ENCODE peak calls at places on chromosomes 6 and 20, in six cellular contexts. L is H1, S is GM23338, B is K562, C is HepG2, V is GM12878. T is an unnamed sample.

GRCh38 chr6:161200610-161201201 is 73.2 kb downstream of the AGPAT4 start:
- DNase-seq in C (no peak), L (no peak), S (peak; percentile 32), B (no peak), V (no peak), T (no peak)

GRCh38 chr6:49522710-49523593 is 23.2 kb downstream of the GLYATL3 start:
- DNase-seq in S (no peak), V (no peak), B (no peak), L (no peak), C (peak; percentile 99), T (no peak)

GRCh38 chr20:3658019-3658707 is 5.0 kb downstream of the GFRA4 start:
- DNase-seq in C (no peak), L (no peak), B (no peak), V (no peak), S (no peak), T (no peak)

GRCh38 chr20:60138263-60139127 is 180.3 kb downstream of the CDH26 start:
- DNase-seq in B (peak; percentile 16), C (no peak), S (no peak), L (no peak), V (no peak), T (no peak)

GRCh38 chr6:113352831-113353230 is 504.3 kb upstream of the MARCKS start:
- DNase-seq in S (no peak), B (no peak), L (no peak), V (no peak), C (no peak), T (no peak)

GRCh38 chr6:160348209-160348551 is at the start of gene SLC22A3:
- DNase-seq in C (no peak), V (no peak), S (peak; percentile 56), L (peak; percentile 74), B (no peak), T (no peak)

GRCh38 chr20:41003143-41003932 is 25.3 kb upstream of the TOP1 start:
- DNase-seq in B (peak; percentile 57), V (no peak), S (peak; percentile 29), L (no peak), C (peak; percentile 99), T (no peak)

GRCh38 chr6:41373367-41373918 is 38.0 kb downstream of the NCR2 start:
- DNase-seq in B (no peak), S (no peak), L (peak; percentile 75), V (no peak), C (no peak), T (no peak)

GRCh38 chr20:33601861-33602260 is 60.3 kb upstream of the C20orf144 start:
- DNase-seq in S (no peak), B (no peak), L (no peak), C (no peak), V (no peak), T (no peak)

GRCh38 chr20:40511478-40511877 is 177.6 kb downstream of the MAFB start:
- DNase-seq in S (no peak), L (no peak), B (no peak), V (no peak), C (no peak), T (no peak)

GRCh38 chr20:33771938-33772337 is 39.2 kb upstream of the CHMP4B start:
- DNase-seq in B (no peak), V (no peak), C (no peak), L (no peak), S (no peak), T (no peak)

GRCh38 chr20:37528442-37529213 is 952 bp upstream of the BLCAP start:
- DNase-seq in B (no peak), L (no peak), S (no peak), V (no peak), C (no peak), T (no peak)

GRCh38 chr20:33604084-33604990 is 57.8 kb upstream of the C20orf144 start:
- DNase-seq in V (no peak), B (no peak), L (no peak), S (no peak), C (no peak), T (no peak)

GRCh38 chr20:6519556-6519955 is 247.9 kb upstream of the BMP2 start:
- DNase-seq in S (no peak), L (no peak), C (no peak), B (no peak), V (no peak), T (no peak)

GRCh38 chr6:2738373-2738979 is 12.2 kb downstream of the MYLK4 start:
- DNase-seq in V (no peak), S (peak; percentile 81), L (peak; percentile 64), B (peak; percentile 69), C (peak; percentile 47), T (peak; percentile 66)

GRCh38 chr6:106614131-106614530 is 15.2 kb downstream of the RTN4IP1 start:
- DNase-seq in S (no peak), C (no peak), L (no peak), V (no peak), B (no peak), T (no peak)

GRCh38 chr6:119985952-119986736 is 636.6 kb upstream of the MAN1A1 start:
- DNase-seq in V (no peak), S (no peak), L (no peak), B (no peak), C (no peak), T (no peak)

GRCh38 chr20:21521596-21522478 is 8.0 kb upstream of the NKX2-2 start:
- DNase-seq in V (no peak), L (peak; percentile 85), S (peak; percentile 63), B (no peak), C (no peak), T (peak; percentile 63)

GRCh38 chr6:142846459-142846831 is 98.5 kb downstream of the HIVEP2 start:
- DNase-seq in V (no peak), B (no peak), C (no peak), L (no peak), S (no peak), T (no peak)

GRCh38 chr20:3563548-3564177 is 92.8 kb downstream of the ATRN start:
- DNase-seq in V (peak; percentile 8), C (peak; percentile 63), B (peak; percentile 15), S (peak; percentile 62), L (no peak), T (no peak)

GRCh38 chr20:33217052-33217451 is at the start of gene BPIFA3:
- DNase-seq in V (no peak), L (no peak), S (no peak), C (no peak), B (no peak), T (no peak)

GRCh38 chr20:47775039-47775438 is 10.2 kb downstream of the SULF2 start:
- DNase-seq in L (no peak), S (no peak), V (no peak), C (no peak), B (no peak), T (no peak)

GRCh38 chr20:63501818-63502670 is 3.2 kb upstream of the EEF1A2 start:
- DNase-seq in V (no peak), S (peak; percentile 85), C (no peak), L (peak; percentile 82), B (peak; percentile 90), T (peak; percentile 59)

GRCh38 chr6:52537001-52537753 is 39.7 kb downstream of the TRAM2 start:
- DNase-seq in L (no peak), V (peak; percentile 92), C (no peak), B (no peak), S (no peak), T (no peak)

GRCh38 chr6:31659649-31660223 is 842 bp downstream of the C6orf47 start:
- DNase-seq in S (peak; percentile 46), V (no peak), C (no peak), B (peak; percentile 59), L (no peak), T (no peak)
- TF ChIP-seq CREB1 in S (no peak), V (no peak), C (no peak), B (peak; percentile 33), L (no peak), T (no peak)

DNA sequence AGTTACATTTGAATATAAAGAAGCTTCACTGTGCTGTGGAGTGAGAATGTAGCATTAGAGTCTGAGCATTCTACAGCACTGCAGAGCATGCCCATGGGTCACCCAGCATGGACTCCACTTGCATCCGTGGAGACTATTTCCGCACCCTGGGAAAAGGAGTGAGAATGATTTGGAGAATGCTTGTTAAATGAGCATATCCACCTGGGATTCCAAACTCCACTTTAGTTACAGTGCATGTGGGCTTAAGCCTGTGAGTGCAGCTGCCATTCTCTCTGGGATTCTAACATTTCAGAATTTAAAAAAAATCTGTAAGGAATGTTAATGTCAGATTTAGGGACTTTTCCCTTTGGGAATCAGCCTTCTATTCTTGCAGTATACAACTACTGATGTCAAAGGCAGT is 33.4 kb downstream of the KIF25 start:
- DNase-seq in C (no peak), B (no peak), V (no peak), L (no peak), S (no peak), T (no peak)
- TF ChIP-seq CREB1 in C (no peak), B (no peak), V (no peak), L (no peak), S (no peak), T (no peak)

GRCh38 chr6:35778437-35778836 is 2.0 kb downstream of the CLPSL2 start:
- DNase-seq in C (no peak), L (no peak), B (peak; percentile 4), S (no peak), V (no peak), T (no peak)

GRCh38 chr6:35782424-35782823 is 1.6 kb downstream of the CLPSL1 start:
- DNase-seq in C (no peak), S (no peak), L (no peak), B (peak; percentile 4), V (no peak), T (no peak)

GRCh38 chr6:35777356-35778102 is 1.1 kb downstream of the CLPSL2 start:
- DNase-seq in V (no peak), S (no peak), B (peak; percentile 7), C (no peak), L (no peak), T (no peak)

GRCh38 chr6:35781290-35781689 is 471 bp downstream of the CLPSL1 start:
- DNase-seq in C (no peak), B (no peak), S (no peak), L (no peak), V (no peak), T (no peak)

DNA sequence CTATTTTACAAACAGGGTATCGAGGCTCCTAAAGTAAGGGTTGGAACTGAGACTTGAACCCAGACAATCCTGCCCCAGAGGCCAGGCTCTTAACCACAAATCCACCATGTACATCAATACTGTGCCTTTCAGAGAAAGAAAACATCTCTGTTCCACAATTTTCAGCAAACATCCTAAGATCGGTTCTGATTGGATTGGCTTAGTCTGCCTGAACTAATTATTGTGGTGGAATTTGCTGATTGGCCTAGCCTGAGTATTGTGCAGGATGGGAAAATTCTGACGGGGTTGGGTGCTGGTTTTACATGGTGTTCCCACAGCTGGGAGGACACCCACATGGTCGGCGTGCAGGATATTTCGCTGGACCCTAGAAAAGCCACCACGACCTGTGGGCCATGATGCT is at the start of gene CLPSL1:
- DNase-seq in S (no peak), V (no peak), C (no peak), B (peak; percentile 7), L (no peak), T (no peak)
- TF ChIP-seq CREB1 in S (no peak), V (no peak), C (no peak), B (no peak), L (no peak), T (no peak)

DNA sequence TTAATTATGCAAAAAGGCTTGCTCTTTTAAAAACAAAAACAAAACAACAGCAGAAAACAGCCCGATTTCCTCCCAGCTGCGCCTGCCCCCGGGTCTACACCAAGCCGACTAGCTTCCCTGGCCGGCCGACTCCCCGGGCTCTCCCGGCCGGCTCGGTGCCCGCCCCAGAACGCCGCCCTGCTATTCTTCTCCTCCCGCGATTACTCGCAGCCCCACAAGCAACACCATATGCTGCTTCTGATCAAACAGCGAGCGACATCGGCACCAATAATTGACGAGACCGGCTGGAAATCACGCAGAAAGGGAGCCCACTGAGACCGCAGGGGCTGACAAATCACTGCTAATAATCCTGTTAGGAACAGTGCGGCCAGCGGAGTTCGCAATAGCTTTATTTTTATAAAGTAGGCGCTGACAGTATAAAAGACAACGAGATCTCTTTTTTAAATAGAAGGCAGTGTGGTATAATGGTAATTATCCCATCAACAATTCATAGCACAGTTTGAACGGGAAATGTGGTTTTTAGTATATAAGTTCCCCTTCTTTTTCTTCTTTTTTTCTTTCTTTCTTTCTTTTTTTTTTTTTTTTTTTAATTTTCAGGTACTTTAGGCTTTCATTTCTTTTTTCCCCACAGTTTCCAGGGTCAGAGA is 3.3 kb downstream of the SIM1 start:
- DNase-seq in L (peak; percentile 76), S (peak; percentile 74), B (no peak), V (no peak), C (no peak), T (peak; percentile 60)
- TF ChIP-seq CREB1 in L (no peak), S (no peak), B (no peak), V (no peak), C (no peak), T (no peak)

T was measured in WTC11.